ENCODE peak calls at places on chromosomes 4 and X, in four cellular contexts. D is K562, L is GM12878, A is HepG2. V is an unnamed sample.

GRCh38 chr4:25406081-25406692 is 29.1 kb downstream of the ANAPC4 start:
- DNase-seq in D (no peak), L (no peak), A (peak; percentile 45), V (no peak)

GRCh38 chr4:101232074-101232776 is 115.1 kb downstream of the PPP3CA start:
- DNase-seq in D (no peak), L (no peak), A (no peak), V (no peak)

GRCh38 chrX:1657367-1658082 is 42.7 kb downstream of the ASMT start:
- DNase-seq in D (no peak), L (peak; percentile 62), A (no peak), V (no peak)

GRCh38 chr4:146472404-146472803 is 49.3 kb downstream of the SLC10A7 start:
- DNase-seq in D (no peak), L (no peak), A (no peak), V (peak; percentile 35)

GRCh38 chrX:139158256-139158655 is 372.3 kb upstream of the F9 start:
- DNase-seq in D (peak; percentile 16), L (no peak), A (no peak), V (no peak)

GRCh38 chr4:103998752-103999151 is 279.0 kb upstream of the TACR3 start:
- DNase-seq in D (no peak), L (no peak), A (no peak), V (no peak)

GRCh38 chr4:162557516-162558106 is 393.8 kb upstream of the FSTL5 start:
- DNase-seq in D (no peak), L (no peak), A (no peak), V (no peak)

GRCh38 chr4:149997881-149998421 is 80.3 kb upstream of the DCLK2 start:
- DNase-seq in D (peak; percentile 13), L (no peak), A (peak; percentile 25), V (no peak)

GRCh38 chrX:115970718-115971117 is 199.8 kb upstream of the AGTR2 start:
- DNase-seq in D (no peak), L (no peak), A (no peak), V (no peak)

GRCh38 chrX:133992877-133993276 is 7.5 kb upstream of the GPC3 start:
- DNase-seq in D (no peak), L (no peak), A (no peak), V (no peak)

GRCh38 chr4:87309625-87310024 is 13.1 kb downstream of the HSD17B13 start:
- DNase-seq in D (no peak), L (no peak), A (no peak), V (no peak)

GRCh38 chr4:1336079-1336478 is 10.9 kb upstream of the UVSSA start:
- DNase-seq in D (no peak), L (no peak), A (peak; percentile 66), V (no peak)

GRCh38 chr4:137819964-137820383 is 287.7 kb upstream of the PCDH18 start:
- DNase-seq in D (peak; percentile 22), L (peak; percentile 1), A (peak; percentile 45), V (peak; percentile 53)

DNA sequence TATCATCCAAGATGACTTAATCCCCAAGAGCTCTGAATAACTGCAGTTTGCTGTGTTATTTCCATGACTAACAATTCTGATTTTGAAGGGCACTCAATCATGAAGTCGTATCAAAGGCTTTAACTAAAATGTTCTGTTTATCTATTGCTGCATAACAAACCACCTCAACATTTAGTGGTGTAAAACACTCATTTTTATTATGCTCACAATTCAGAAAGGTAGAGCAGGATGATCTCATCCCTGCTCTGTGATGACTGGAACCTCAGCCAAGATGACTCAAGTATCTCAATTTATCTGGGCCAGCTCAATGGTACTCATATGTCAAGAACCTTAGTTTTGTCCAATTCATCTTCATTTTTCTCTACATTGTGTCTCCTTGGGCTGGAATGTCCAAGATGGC is 451.1 kb downstream of the PPARGC1A start:
- DNase-seq in D (no peak), L (no peak), A (no peak), V (no peak)
- TF ChIP-seq FOXK2 in D (no peak), L (no peak), A (no peak), V (no peak)

DNA sequence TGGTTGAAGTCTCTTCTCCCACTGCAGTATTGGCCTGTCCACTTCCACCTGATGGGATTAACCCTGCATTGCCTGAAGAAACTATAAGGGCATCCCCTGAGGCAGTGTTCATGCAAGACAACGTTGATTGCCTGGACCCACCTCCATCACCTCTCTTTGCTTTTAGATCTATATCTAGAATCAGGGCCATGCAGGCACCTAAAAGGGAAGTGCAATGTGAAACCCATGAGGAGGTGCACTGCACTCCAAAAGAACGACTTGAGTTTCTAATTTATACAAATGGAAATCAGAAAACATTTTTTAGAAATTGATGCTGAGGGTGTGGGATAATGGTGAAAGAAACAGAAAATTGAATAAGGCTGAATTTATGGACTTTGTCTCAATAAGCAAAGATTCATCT is 694.4 kb downstream of the TRAM1L1 start:
- DNase-seq in D (no peak), L (no peak), A (no peak), V (no peak)
- TF ChIP-seq BHLHE40 in D (no peak), L (no peak), A (no peak), V (no peak)

GRCh38 chrX:21929209-21929608 is 11.3 kb upstream of the SMS start:
- DNase-seq in D (no peak), L (no peak), A (no peak), V (no peak)

GRCh38 chrX:21930986-21931385 is 9.5 kb upstream of the SMS start:
- DNase-seq in D (no peak), L (no peak), A (no peak), V (no peak)

GRCh38 chrX:21926527-21927278 is 13.8 kb upstream of the SMS start:
- DNase-seq in D (peak; percentile 66), L (no peak), A (peak; percentile 82), V (no peak)

GRCh38 chrX:21926116-21926515 is 14.4 kb upstream of the SMS start:
- DNase-seq in D (no peak), L (no peak), A (no peak), V (no peak)
- TF ChIP-seq SP1 in D (no peak), L (no peak), A (no peak), V (no peak)

DNA sequence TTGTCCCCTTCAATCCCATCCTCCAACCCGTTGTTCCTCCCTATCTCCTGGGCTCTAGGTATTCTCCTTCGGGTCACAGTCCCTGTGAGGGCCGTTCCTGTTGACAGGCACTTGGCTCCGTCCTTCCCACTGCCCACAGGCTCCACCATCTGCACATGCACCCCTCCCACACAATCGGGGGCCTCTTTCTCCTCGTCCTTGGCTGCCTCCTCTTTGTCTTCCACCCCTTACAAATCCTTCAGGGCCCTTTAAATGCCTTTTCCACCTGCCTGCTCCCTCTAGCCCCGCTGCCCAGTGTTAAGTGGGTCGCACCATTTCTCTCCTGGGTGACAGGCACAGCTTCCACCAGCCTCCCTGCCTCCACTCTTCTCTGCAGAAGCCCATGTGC is 2.7 kb upstream of the AVPR2 start:
- DNase-seq in D (no peak), L (no peak), A (no peak), V (no peak)
- TF ChIP-seq FOXK2 in D (no peak), L (no peak), A (no peak), V (no peak)

DNA sequence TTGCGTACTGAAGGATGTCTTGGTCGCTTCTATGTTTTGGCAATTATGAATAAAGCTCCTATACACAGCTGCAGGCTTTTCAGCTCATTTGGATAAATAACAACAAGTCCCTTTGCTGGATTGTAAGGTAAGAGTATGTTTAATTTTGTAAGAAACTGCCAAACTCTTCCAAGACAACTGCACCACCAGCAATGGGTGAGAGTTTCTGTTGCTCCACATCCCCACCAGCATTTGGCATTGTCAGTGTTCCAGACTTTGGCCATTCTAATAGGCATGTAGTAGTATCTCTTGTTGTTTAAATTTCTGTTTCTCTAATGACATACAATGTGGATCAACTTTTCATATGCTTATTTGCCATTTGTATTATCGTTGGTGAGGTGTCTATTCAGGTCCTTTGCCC is 44.3 kb downstream of the FNIP2 start:
- DNase-seq in D (no peak), L (no peak), A (no peak), V (no peak)
- TF ChIP-seq BHLHE40 in D (no peak), L (no peak), A (no peak), V (no peak)